ENCODE peak calls at places on chromosomes 16 and 17, in eight cellular contexts. X is BJ, R is HCT116, Y is tibial artery, J is transverse colon, I is suprapubic skin, W is kidney epithelial cell, T is endodermal cell. Z is an unnamed sample.

GRCh38 chr16:87860553-87861299 is 8.6 kb downstream of the SLC7A5 start:
- DNase-seq in X (peak; percentile 37), R (no peak), Y (no peak), J (no peak), I (no peak), W (no peak), T (no peak), Z (no peak)

GRCh38 chr16:73713817-73714495 is 582.7 kb upstream of the PSMD7 start:
- DNase-seq in X (no peak), R (peak; percentile 27), Y (peak; percentile 24), J (peak; percentile 23), I (no peak), W (no peak), T (peak; percentile 88), Z (no peak)

GRCh38 chr17:34163681-34164080 is 91.4 kb upstream of the CCL2 start:
- DNase-seq in X (no peak), R (no peak), Y (no peak), J (no peak), I (no peak), W (no peak), T (peak; percentile 87), Z (no peak)

GRCh38 chr16:71746442-71747046 is 22.0 kb upstream of the PHLPP2 start:
- DNase-seq in X (no peak), R (peak; percentile 26), Y (no peak), J (no peak), I (no peak), W (no peak), T (no peak), Z (no peak)

GRCh38 chr16:84446596-84447392 is 57.7 kb downstream of the MEAK7 start:
- DNase-seq in X (no peak), R (no peak), Y (no peak), J (no peak), I (no peak), W (no peak), T (peak; percentile 32), Z (no peak)

GRCh38 chr16:642189-643049 is 791 bp downstream of the MCRIP2 start:
- DNase-seq in X (no peak), R (no peak), Y (no peak), J (peak; percentile 86), I (no peak), W (no peak), T (peak; percentile 79), Z (no peak)

GRCh38 chr17:28662527-28662829 is 473 bp downstream of the SUPT6H start:
- DNase-seq in X (no peak), R (no peak), Y (no peak), J (no peak), I (no peak), W (no peak), T (no peak), Z (no peak)

GRCh38 chr16:19095699-19096098 is 18.1 kb upstream of the ITPRIPL2 start:
- DNase-seq in X (no peak), R (peak; percentile 67), Y (no peak), J (no peak), I (no peak), W (no peak), T (peak; percentile 72), Z (no peak)

GRCh38 chr17:76370261-76370993 is 14.0 kb upstream of the SPHK1 start:
- DNase-seq in X (peak; percentile 95), R (no peak), Y (peak; percentile 67), J (peak; percentile 54), I (peak; percentile 88), W (peak; percentile 65), T (no peak), Z (no peak)

DNA sequence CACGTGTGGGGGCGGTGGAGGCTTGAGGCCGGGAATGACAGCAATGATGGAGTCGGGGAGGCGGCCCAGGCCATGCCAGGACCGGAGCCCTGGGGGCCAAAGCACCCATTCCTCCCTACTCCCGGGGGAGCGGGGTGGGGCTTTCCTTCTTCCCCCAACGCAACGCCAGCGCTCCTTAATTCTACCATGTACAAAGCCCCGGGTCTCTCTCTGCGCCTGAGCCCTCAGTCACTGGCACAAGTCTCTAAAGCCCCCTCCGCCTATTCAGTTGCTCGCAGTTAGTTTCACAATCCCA is 241 bp upstream of the RNF227 start:
- DNase-seq in X (no peak), R (no peak), Y (no peak), J (no peak), I (no peak), W (no peak), T (no peak), Z (no peak)
- H3K4me3 ChIP-seq in X (peak overlapping the region; percentile 52), R (no peak overlapping the region), Y (peak overlapping the region; percentile 58), J (peak overlapping the region; percentile 45), I (peak overlapping the region; percentile 63), W (peak overlapping the region; percentile 40), T (peak overlapping the region; percentile 79), Z (peak overlapping the region; percentile 65)

DNA sequence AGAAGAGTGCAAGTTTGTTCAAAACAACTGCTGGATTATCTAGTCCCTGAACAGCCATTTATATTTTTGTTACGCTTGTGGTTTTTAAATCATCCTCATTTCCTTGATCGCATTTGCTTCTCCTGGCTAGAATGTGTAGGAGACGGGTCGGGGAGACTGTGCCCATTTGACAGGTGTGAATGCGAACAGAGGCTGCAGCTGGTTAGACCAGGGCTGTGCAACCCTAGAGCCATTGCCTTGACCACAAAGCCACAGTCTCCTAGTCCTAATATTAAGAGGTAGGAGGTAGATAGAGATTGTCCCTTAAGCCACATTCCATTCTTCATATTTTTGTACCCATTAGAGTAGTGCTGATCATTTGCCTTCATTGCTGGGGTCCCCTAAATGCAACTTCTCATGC is 639.1 kb downstream of the WWOX start:
- DNase-seq in X (no peak), R (no peak), Y (no peak), J (no peak), I (no peak), W (no peak), T (no peak), Z (no peak)
- H3K4me3 ChIP-seq in X (no peak overlapping the region), R (no peak overlapping the region), Y (no peak overlapping the region), J (no peak overlapping the region), I (no peak overlapping the region), W (no peak overlapping the region), T (no peak overlapping the region), Z (no peak overlapping the region)

GRCh38 chr17:81481011-81481799 is 31.4 kb downstream of the ACTG1 start:
- DNase-seq in X (no peak), R (no peak), Y (peak; percentile 66), J (peak; percentile 57), I (peak; percentile 71), W (no peak), T (peak; percentile 81), Z (no peak)

GRCh38 chr17:81482673-81483072 is 29.9 kb downstream of the ACTG1 start:
- DNase-seq in X (no peak), R (no peak), Y (no peak), J (no peak), I (peak; percentile 67), W (no peak), T (no peak), Z (no peak)

GRCh38 chr17:81483085-81483861 is 29.3 kb downstream of the ACTG1 start:
- DNase-seq in X (no peak), R (no peak), Y (no peak), J (peak; percentile 43), I (peak; percentile 70), W (no peak), T (peak; percentile 80), Z (no peak)

GRCh38 chr17:81480140-81480917 is 32.3 kb downstream of the ACTG1 start:
- DNase-seq in X (no peak), R (no peak), Y (peak; percentile 58), J (no peak), I (no peak), W (no peak), T (no peak), Z (no peak)

GRCh38 chr17:81481815-81482505 is 30.6 kb downstream of the ACTG1 start:
- DNase-seq in X (no peak), R (no peak), Y (no peak), J (no peak), I (no peak), W (no peak), T (no peak), Z (no peak)
- H3K4me3 ChIP-seq in X (peak overlapping the region; percentile 34), R (no peak overlapping the region), Y (peak overlapping the region; percentile 47), J (peak overlapping the region; percentile 32), I (peak overlapping the region; percentile 49), W (peak overlapping the region; percentile 41), T (no peak overlapping the region), Z (peak overlapping the region; percentile 52)

GRCh38 chr17:81851423-81851822 is 8.9 kb downstream of the P4HB start:
- DNase-seq in X (no peak), R (no peak), Y (no peak), J (no peak), I (no peak), W (no peak), T (no peak), Z (no peak)
- H3K4me3 ChIP-seq in X (no peak overlapping the region), R (no peak overlapping the region), Y (no peak overlapping the region), J (no peak overlapping the region), I (no peak overlapping the region), W (no peak overlapping the region), T (no peak overlapping the region), Z (no peak overlapping the region)

DNA sequence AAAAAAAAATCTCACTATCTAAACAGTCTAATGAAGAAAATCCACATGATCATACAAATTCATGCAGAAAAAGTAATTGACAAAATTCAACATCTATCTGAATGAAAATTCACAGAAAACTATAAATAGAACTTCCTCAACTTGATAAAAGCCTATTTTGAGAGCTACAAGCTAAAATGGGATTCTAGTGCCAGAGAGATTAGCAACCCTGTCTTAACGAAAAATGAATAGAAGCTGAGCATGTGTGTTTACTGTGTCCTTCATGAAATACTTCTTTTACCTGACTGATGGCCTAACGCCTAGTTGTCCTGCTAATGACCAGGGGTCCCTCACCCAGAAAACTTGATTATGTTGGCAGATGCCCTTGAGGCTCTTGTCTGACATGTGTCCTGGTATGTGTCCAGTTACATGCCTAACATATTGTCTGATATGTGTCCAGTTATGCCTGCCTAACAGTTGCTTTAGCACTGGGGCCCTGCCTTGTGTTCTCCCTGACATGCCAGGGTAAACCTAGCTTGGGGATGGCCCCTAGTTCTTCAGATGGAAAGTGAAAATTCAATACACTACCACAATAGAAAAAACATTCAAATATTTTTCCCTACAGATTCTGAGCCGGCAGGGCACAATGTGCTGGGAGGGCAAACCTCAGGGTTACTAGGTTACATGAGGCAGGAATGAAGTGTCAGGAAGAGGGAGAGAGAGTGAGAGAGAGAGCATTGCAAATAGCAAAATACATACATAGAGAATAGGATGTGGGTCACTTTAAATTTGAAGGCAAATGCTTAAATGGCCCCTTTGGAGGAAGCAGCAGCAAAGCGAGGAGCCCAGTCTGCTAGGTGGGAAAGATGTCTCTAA is 834.0 kb downstream of the CDH11 start:
- DNase-seq in X (no peak), R (no peak), Y (no peak), J (no peak), I (no peak), W (no peak), T (no peak), Z (no peak)
- H3K4me3 ChIP-seq in X (no peak overlapping the region), R (no peak overlapping the region), Y (no peak overlapping the region), J (no peak overlapping the region), I (no peak overlapping the region), W (no peak overlapping the region), T (no peak overlapping the region), Z (no peak overlapping the region)